ENCODE peak calls at places on chromosomes 5 and 9, in ten cellular contexts. E is activated CD4-positive, alpha-beta memory T cell treated with anti-CD3 and anti-CD28 coated beads for 36 hours; L is naive thymus-derived CD4-positive, alpha-beta T cell; Z is germinal center; R is neural crest cell; G is left ventricle myocardium inferior; J is stimulated activated CD4-positive, alpha-beta T cell treated with anti-CD3 and anti-CD28 coated beads, Interleukin-4, amount 100 ng/mL, for 48 hours; V is HT-29; P is T47D; X is pulmonary artery endothelial cell. M is an unnamed sample.

GRCh38 chr9:132241483-132241839 is 79.6 kb downstream of the NTNG2 start:
- DNase-seq in E (no peak), L (no peak), Z (no peak), R (no peak), G (no peak), J (no peak), V (no peak), P (no peak), X (no peak), M (no peak)

GRCh38 chr5:176541338-176542134 is 4.3 kb upstream of the RNF44 start:
- DNase-seq in E (peak; percentile 81), L (peak; percentile 70), Z (no peak), R (no peak), G (peak; percentile 57), J (no peak), V (peak; percentile 28), P (peak; percentile 54), X (no peak), M (no peak)

GRCh38 chr5:61678966-61679365 is 346.9 kb downstream of the ZSWIM6 start:
- DNase-seq in E (no peak), L (no peak), Z (no peak), R (no peak), G (no peak), J (no peak), V (peak; percentile 68), P (no peak), X (no peak), M (no peak)

GRCh38 chr5:173653822-173654523 is 37.5 kb upstream of the BOD1 start:
- DNase-seq in E (no peak), L (no peak), Z (no peak), R (no peak), G (no peak), J (no peak), V (no peak), P (no peak), X (no peak), M (no peak)

GRCh38 chr5:135344351-135344750 is 54.7 kb downstream of the MACROH2A1 start:
- DNase-seq in E (no peak), L (no peak), Z (no peak), R (no peak), G (no peak), J (no peak), V (no peak), P (no peak), X (no peak), M (no peak)

GRCh38 chr9:131503626-131504465 is 1.1 kb downstream of the POMT1 start:
- DNase-seq in E (peak; percentile 93), L (peak; percentile 29), Z (no peak), R (no peak), G (no peak), J (peak; percentile 77), V (peak; percentile 44), P (peak; percentile 63), X (no peak), M (no peak)

GRCh38 chr9:114687034-114687433 is 5.0 kb upstream of the TEX48 start:
- DNase-seq in E (no peak), L (no peak), Z (no peak), R (no peak), G (no peak), J (no peak), V (no peak), P (no peak), X (no peak), M (no peak)

GRCh38 chr9:110332766-110333165 is 4.9 kb downstream of the TXNDC8 start:
- DNase-seq in E (no peak), L (no peak), Z (no peak), R (no peak), G (no peak), J (no peak), V (no peak), P (no peak), X (no peak), M (no peak)

GRCh38 chr5:37774912-37775483 is 64.8 kb downstream of the GDNF start:
- DNase-seq in E (peak; percentile 13), L (no peak), Z (no peak), R (no peak), G (no peak), J (peak; percentile 8), V (peak; percentile 51), P (peak; percentile 27), X (no peak), M (no peak)

GRCh38 chr9:131366745-131367401 is 27.0 kb upstream of the PRRC2B start:
- DNase-seq in E (no peak), L (no peak), Z (no peak), R (no peak), G (peak; percentile 26), J (no peak), V (peak; percentile 80), P (peak; percentile 60), X (peak; percentile 22), M (peak; percentile 30)

GRCh38 chr5:123036391-123037103 is at the start of gene PPIC:
- DNase-seq in E (peak; percentile 22), L (no peak), Z (peak; percentile 30), R (peak; percentile 63), G (peak; percentile 90), J (no peak), V (peak; percentile 89), P (peak; percentile 90), X (peak; percentile 36), M (peak; percentile 79)

GRCh38 chr9:116767219-116767618 is 80.1 kb downstream of the TRIM32 start:
- DNase-seq in E (no peak), L (no peak), Z (no peak), R (no peak), G (no peak), J (no peak), V (no peak), P (no peak), X (no peak), M (no peak)

GRCh38 chr9:93258818-93259489 is 75.0 kb downstream of the WNK2 start:
- DNase-seq in E (no peak), L (no peak), Z (no peak), R (no peak), G (no peak), J (no peak), V (no peak), P (no peak), X (no peak), M (no peak)

GRCh38 chr9:14747116-14747515 is 24.6 kb upstream of the CER1 start:
- DNase-seq in E (no peak), L (no peak), Z (no peak), R (no peak), G (no peak), J (no peak), V (no peak), P (no peak), X (no peak), M (no peak)

GRCh38 chr5:172454355-172455086 is at the start of gene SH3PXD2B:
- DNase-seq in E (peak; percentile 50), L (peak; percentile 40), Z (peak; percentile 29), R (peak; percentile 75), G (peak; percentile 72), J (peak; percentile 12), V (peak; percentile 31), P (peak; percentile 51), X (no peak), M (peak; percentile 73)

GRCh38 chr5:143182901-143183820 is 220.3 kb downstream of the NR3C1 start:
- DNase-seq in E (peak; percentile 89), L (no peak), Z (peak; percentile 39), R (no peak), G (peak; percentile 38), J (peak; percentile 70), V (no peak), P (peak; percentile 73), X (no peak), M (no peak)

GRCh38 chr5:155678371-155678770 is 648.6 kb upstream of the SGCD start:
- DNase-seq in E (no peak), L (no peak), Z (no peak), R (no peak), G (no peak), J (no peak), V (no peak), P (no peak), X (no peak), M (no peak)

GRCh38 chr5:125526940-125527339 is 780.5 kb upstream of the ZNF608 start:
- DNase-seq in E (no peak), L (no peak), Z (no peak), R (no peak), G (peak; percentile 18), J (no peak), V (no peak), P (no peak), X (no peak), M (no peak)

GRCh38 chr5:88785396-88786216 is 97.4 kb downstream of the MEF2C start:
- DNase-seq in E (peak; percentile 12), L (no peak), Z (no peak), R (no peak), G (no peak), J (peak; percentile 1), V (peak; percentile 84), P (peak; percentile 36), X (peak; percentile 91), M (no peak)

GRCh38 chr5:109947667-109948066 is 257.9 kb downstream of the MAN2A1 start:
- DNase-seq in E (no peak), L (no peak), Z (no peak), R (no peak), G (no peak), J (no peak), V (no peak), P (no peak), X (no peak), M (no peak)

GRCh38 chr5:96084874-96085545 is 123.4 kb upstream of the ELL2 start:
- DNase-seq in E (no peak), L (no peak), Z (no peak), R (no peak), G (no peak), J (no peak), V (no peak), P (no peak), X (no peak), M (no peak)

GRCh38 chr9:69460002-69460401 is 135.0 kb downstream of the ENTREP1 start:
- DNase-seq in E (peak; percentile 14), L (no peak), Z (no peak), R (no peak), G (no peak), J (no peak), V (no peak), P (no peak), X (no peak), M (no peak)

GRCh38 chr9:28956111-28956880 is 1383.0 kb upstream of the C9orf72 start:
- DNase-seq in E (no peak), L (no peak), Z (no peak), R (no peak), G (no peak), J (no peak), V (no peak), P (no peak), X (no peak), M (no peak)

GRCh38 chr5:151664694-151665583 is 21.8 kb downstream of the SPARC start:
- DNase-seq in E (no peak), L (no peak), Z (no peak), R (no peak), G (peak; percentile 51), J (no peak), V (no peak), P (no peak), X (no peak), M (no peak)

GRCh38 chr5:170184737-170185136 is 48.0 kb upstream of the C5orf58 start:
- DNase-seq in E (no peak), L (no peak), Z (no peak), R (no peak), G (no peak), J (no peak), V (no peak), P (no peak), X (no peak), M (no peak)

GRCh38 chr5:90066920-90067319 is 342.6 kb downstream of the CETN3 start:
- DNase-seq in E (no peak), L (no peak), Z (no peak), R (no peak), G (no peak), J (no peak), V (no peak), P (no peak), X (no peak), M (no peak)

GRCh38 chr9:99822096-99822595 is 461 bp downstream of the NR4A3 start:
- DNase-seq in E (no peak), L (peak; percentile 50), Z (peak; percentile 39), R (no peak), G (no peak), J (no peak), V (no peak), P (no peak), X (no peak), M (no peak)

GRCh38 chr5:154520861-154521453 is 42.9 kb upstream of the HAND1 start:
- DNase-seq in E (peak; percentile 18), L (no peak), Z (peak; percentile 30), R (peak; percentile 37), G (no peak), J (no peak), V (peak; percentile 59), P (peak; percentile 77), X (no peak), M (peak; percentile 74)

M was measured in progenitor cell of endocrine pancreas.